ENCODE peak calls at places on chromosome 2, in six cellular contexts. One of them, this sample, is unnamed. For H3F3A, the result is how much of the 10 kb centered on the place peaks cover.

GRCh38 chr2:48601349-48601748 is 16.3 kb upstream of the GTF2A1L start:
- DNase-seq in GM23338: peak
- DNase-seq in PC-9: no peak
- DNase-seq in PC-3: peak
- DNase-seq in neural progenitor cell: peak
- DNase-seq in MM.1S: peak
- DNase-seq in this sample: peak

GRCh38 chr2:37839991-37840390 is 85.1 kb upstream of the RMDN2 start:
- DNase-seq in GM23338: no peak
- DNase-seq in PC-9: no peak
- DNase-seq in PC-3: no peak
- DNase-seq in neural progenitor cell: no peak
- DNase-seq in MM.1S: no peak
- DNase-seq in this sample: no peak

GRCh38 chr2:27583390-27583915 is 611 bp downstream of the ZNF512 start:
- DNase-seq in GM23338: peak
- DNase-seq in PC-9: no peak
- DNase-seq in PC-3: no peak
- DNase-seq in neural progenitor cell: no peak
- DNase-seq in MM.1S: no peak
- DNase-seq in this sample: peak

GRCh38 chr2:174014699-174015070 is 49.5 kb upstream of the SP3 start:
- DNase-seq in GM23338: peak
- DNase-seq in PC-9: no peak
- DNase-seq in PC-3: no peak
- DNase-seq in neural progenitor cell: no peak
- DNase-seq in MM.1S: no peak
- DNase-seq in this sample: peak

GRCh38 chr2:84924173-84925106 is 19.0 kb downstream of the TMSB10 start:
- DNase-seq in GM23338: peak
- DNase-seq in PC-9: no peak
- DNase-seq in PC-3: peak
- DNase-seq in neural progenitor cell: peak
- DNase-seq in MM.1S: peak
- DNase-seq in this sample: peak

GRCh38 chr2:110095994-110096633 is 19.5 kb downstream of the MALL start:
- DNase-seq in GM23338: no peak
- DNase-seq in PC-9: no peak
- DNase-seq in PC-3: no peak
- DNase-seq in neural progenitor cell: no peak
- DNase-seq in MM.1S: no peak
- DNase-seq in this sample: no peak

GRCh38 chr2:57842531-57842930 is 204.1 kb upstream of the VRK2 start:
- DNase-seq in GM23338: no peak
- DNase-seq in PC-9: no peak
- DNase-seq in PC-3: peak
- DNase-seq in neural progenitor cell: no peak
- DNase-seq in MM.1S: no peak
- DNase-seq in this sample: peak

GRCh38 chr2:157420771-157421323 is 23.0 kb downstream of the CYTIP start:
- DNase-seq in GM23338: no peak
- DNase-seq in PC-9: no peak
- DNase-seq in PC-3: no peak
- DNase-seq in neural progenitor cell: no peak
- DNase-seq in MM.1S: no peak
- DNase-seq in this sample: peak

GRCh38 chr2:112664689-112665088 is 18.9 kb downstream of the SLC20A1 start:
- DNase-seq in GM23338: no peak
- DNase-seq in PC-9: no peak
- DNase-seq in PC-3: no peak
- DNase-seq in neural progenitor cell: no peak
- DNase-seq in MM.1S: no peak
- DNase-seq in this sample: no peak
- H3F3A ChIP-seq in GM23338: under half
- H3F3A ChIP-seq in PC-9: half or more
- H3F3A ChIP-seq in PC-3: under half
- H3F3A ChIP-seq in neural progenitor cell: under half
- H3F3A ChIP-seq in MM.1S: under half
- H3F3A ChIP-seq in this sample: half or more

DNA sequence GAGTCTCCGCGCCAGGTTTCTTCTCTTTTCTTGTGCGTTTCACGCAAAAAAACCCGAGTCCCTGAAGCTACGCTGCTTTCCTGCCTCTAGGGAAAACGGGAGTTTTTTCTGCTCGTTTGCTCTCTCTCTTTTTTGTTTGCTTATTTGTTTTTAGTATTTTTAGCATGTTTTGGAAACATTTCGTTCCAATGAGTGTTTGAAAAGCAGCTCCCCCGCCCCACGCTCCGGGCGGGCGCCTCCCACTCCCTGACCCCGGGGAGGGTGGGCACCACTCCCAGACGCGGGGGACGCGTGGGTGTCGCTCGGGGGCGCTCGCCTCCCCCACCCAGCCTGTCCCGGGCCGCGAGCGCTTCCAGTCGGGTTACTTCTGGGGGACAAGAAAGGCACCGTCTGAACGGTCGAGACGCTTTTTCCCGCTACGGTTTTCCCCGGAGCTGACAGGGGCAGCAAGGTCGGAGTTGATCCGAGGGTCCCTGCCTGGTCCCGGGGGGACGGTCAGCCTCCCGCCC is 446 bp upstream of the EFHD1 start:
- DNase-seq in GM23338: peak
- DNase-seq in PC-9: no peak
- DNase-seq in PC-3: peak
- DNase-seq in neural progenitor cell: peak
- DNase-seq in MM.1S: no peak
- DNase-seq in this sample: peak
- TF ChIP-seq EZH2 in GM23338: peak
- TF ChIP-seq EZH2 in PC-9: no peak
- TF ChIP-seq EZH2 in PC-3: no peak
- TF ChIP-seq EZH2 in neural progenitor cell: peak
- TF ChIP-seq EZH2 in MM.1S: no peak
- TF ChIP-seq EZH2 in this sample: peak

GRCh38 chr2:70094171-70094977 is 7.1 kb downstream of the PCBP1 start:
- DNase-seq in GM23338: no peak
- DNase-seq in PC-9: no peak
- DNase-seq in PC-3: no peak
- DNase-seq in neural progenitor cell: no peak
- DNase-seq in MM.1S: no peak
- DNase-seq in this sample: no peak

GRCh38 chr2:70098032-70098431 is 10.8 kb downstream of the PCBP1 start:
- DNase-seq in GM23338: no peak
- DNase-seq in PC-9: no peak
- DNase-seq in PC-3: no peak
- DNase-seq in neural progenitor cell: no peak
- DNase-seq in MM.1S: no peak
- DNase-seq in this sample: no peak

GRCh38 chr2:70094978-70095832 is 7.9 kb downstream of the PCBP1 start:
- DNase-seq in GM23338: no peak
- DNase-seq in PC-9: no peak
- DNase-seq in PC-3: peak
- DNase-seq in neural progenitor cell: no peak
- DNase-seq in MM.1S: peak
- DNase-seq in this sample: peak

GRCh38 chr2:70099270-70099669 is 12.0 kb downstream of the PCBP1 start:
- DNase-seq in GM23338: no peak
- DNase-seq in PC-9: no peak
- DNase-seq in PC-3: no peak
- DNase-seq in neural progenitor cell: no peak
- DNase-seq in MM.1S: no peak
- DNase-seq in this sample: no peak

GRCh38 chr2:70095833-70096670 is 8.8 kb downstream of the PCBP1 start:
- DNase-seq in GM23338: no peak
- DNase-seq in PC-9: no peak
- DNase-seq in PC-3: no peak
- DNase-seq in neural progenitor cell: no peak
- DNase-seq in MM.1S: no peak
- DNase-seq in this sample: no peak
- H3F3A ChIP-seq in GM23338: under half
- H3F3A ChIP-seq in PC-9: under half
- H3F3A ChIP-seq in PC-3: under half
- H3F3A ChIP-seq in neural progenitor cell: under half
- H3F3A ChIP-seq in MM.1S: under half
- H3F3A ChIP-seq in this sample: under half

DNA sequence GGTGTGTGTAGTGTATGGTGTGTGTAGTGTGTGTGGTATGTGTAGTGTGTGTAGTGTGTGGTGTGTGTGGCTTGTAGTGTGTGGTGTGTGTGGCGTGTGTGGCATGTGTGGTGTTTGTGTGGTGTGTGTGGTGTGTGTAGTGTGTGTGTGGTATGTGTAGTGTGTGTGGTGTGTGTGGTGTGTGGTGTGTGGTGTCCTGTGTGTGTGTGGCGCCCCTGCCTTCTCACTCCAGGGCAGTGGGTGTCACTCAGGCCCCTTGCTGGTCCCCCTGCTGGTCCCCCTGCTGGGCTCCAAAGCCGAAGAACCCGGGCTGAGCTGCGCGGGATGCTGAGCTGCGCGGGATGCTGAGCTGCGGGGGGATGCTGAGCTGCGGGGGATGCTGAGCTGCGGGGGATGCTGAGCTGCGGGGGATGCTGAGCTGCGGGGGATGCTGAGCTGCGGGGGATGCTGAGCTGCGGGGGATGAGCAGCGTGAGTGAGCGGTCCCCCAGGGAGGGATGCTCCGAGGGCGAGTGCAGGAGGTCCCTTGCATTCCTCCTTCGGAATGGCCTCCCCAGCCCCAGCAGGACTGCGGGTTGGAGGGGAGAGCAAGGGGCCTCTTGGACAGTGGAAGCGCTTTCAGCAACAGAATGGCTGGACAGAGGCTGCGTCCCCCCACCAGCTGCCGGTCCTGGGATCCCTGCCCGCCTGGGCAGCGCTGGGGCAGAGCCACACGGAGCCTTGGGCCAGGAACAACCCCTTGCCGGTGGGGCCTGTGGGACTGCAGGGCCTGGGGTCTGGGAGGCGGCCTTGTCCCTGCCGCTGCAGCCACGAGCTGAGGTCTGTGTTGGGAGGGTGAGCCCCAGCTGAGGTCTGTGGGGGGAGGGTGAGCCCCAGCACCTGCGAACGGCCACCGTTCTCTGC is 3.3 kb upstream of the RTP5 start:
- DNase-seq in GM23338: peak
- DNase-seq in PC-9: no peak
- DNase-seq in PC-3: no peak
- DNase-seq in neural progenitor cell: peak
- DNase-seq in MM.1S: no peak
- DNase-seq in this sample: peak
- TF ChIP-seq EZH2 in GM23338: no peak
- TF ChIP-seq EZH2 in PC-9: no peak
- TF ChIP-seq EZH2 in PC-3: no peak
- TF ChIP-seq EZH2 in neural progenitor cell: no peak
- TF ChIP-seq EZH2 in MM.1S: no peak
- TF ChIP-seq EZH2 in this sample: no peak

GRCh38 chr2:65367517-65367916 is 64.9 kb downstream of the SPRED2 start:
- DNase-seq in GM23338: no peak
- DNase-seq in PC-9: peak
- DNase-seq in PC-3: peak
- DNase-seq in neural progenitor cell: no peak
- DNase-seq in MM.1S: no peak
- DNase-seq in this sample: peak
- H3F3A ChIP-seq in GM23338: under half
- H3F3A ChIP-seq in PC-9: under half
- H3F3A ChIP-seq in PC-3: under half
- H3F3A ChIP-seq in neural progenitor cell: under half
- H3F3A ChIP-seq in MM.1S: under half
- H3F3A ChIP-seq in this sample: under half

GRCh38 chr2:19361325-19361990 is 3.0 kb upstream of the OSR1 start:
- DNase-seq in GM23338: peak
- DNase-seq in PC-9: no peak
- DNase-seq in PC-3: no peak
- DNase-seq in neural progenitor cell: peak
- DNase-seq in MM.1S: no peak
- DNase-seq in this sample: peak

GRCh38 chr2:19360881-19361321 is 2.5 kb upstream of the OSR1 start:
- DNase-seq in GM23338: peak
- DNase-seq in PC-9: no peak
- DNase-seq in PC-3: no peak
- DNase-seq in neural progenitor cell: peak
- DNase-seq in MM.1S: no peak
- DNase-seq in this sample: no peak

GRCh38 chr2:19363474-19363778 is 5.0 kb upstream of the OSR1 start:
- DNase-seq in GM23338: peak
- DNase-seq in PC-9: no peak
- DNase-seq in PC-3: no peak
- DNase-seq in neural progenitor cell: peak
- DNase-seq in MM.1S: no peak
- DNase-seq in this sample: no peak

GRCh38 chr2:19362652-19363473 is 4.4 kb upstream of the OSR1 start:
- DNase-seq in GM23338: peak
- DNase-seq in PC-9: peak
- DNase-seq in PC-3: peak
- DNase-seq in neural progenitor cell: peak
- DNase-seq in MM.1S: peak
- DNase-seq in this sample: peak

GRCh38 chr2:19362094-19362649 is 3.7 kb upstream of the OSR1 start:
- DNase-seq in GM23338: no peak
- DNase-seq in PC-9: peak
- DNase-seq in PC-3: peak
- DNase-seq in neural progenitor cell: no peak
- DNase-seq in MM.1S: peak
- DNase-seq in this sample: peak
- TF ChIP-seq EZH2 in GM23338: peak
- TF ChIP-seq EZH2 in PC-9: no peak
- TF ChIP-seq EZH2 in PC-3: no peak
- TF ChIP-seq EZH2 in neural progenitor cell: peak
- TF ChIP-seq EZH2 in MM.1S: no peak
- TF ChIP-seq EZH2 in this sample: no peak

GRCh38 chr2:224576098-224576715 is 9.0 kb downstream of the CUL3 start:
- DNase-seq in GM23338: no peak
- DNase-seq in PC-9: no peak
- DNase-seq in PC-3: no peak
- DNase-seq in neural progenitor cell: no peak
- DNase-seq in MM.1S: no peak
- DNase-seq in this sample: no peak
- H3F3A ChIP-seq in GM23338: under half
- H3F3A ChIP-seq in PC-9: under half
- H3F3A ChIP-seq in PC-3: under half
- H3F3A ChIP-seq in neural progenitor cell: under half
- H3F3A ChIP-seq in MM.1S: under half
- H3F3A ChIP-seq in this sample: under half

DNA sequence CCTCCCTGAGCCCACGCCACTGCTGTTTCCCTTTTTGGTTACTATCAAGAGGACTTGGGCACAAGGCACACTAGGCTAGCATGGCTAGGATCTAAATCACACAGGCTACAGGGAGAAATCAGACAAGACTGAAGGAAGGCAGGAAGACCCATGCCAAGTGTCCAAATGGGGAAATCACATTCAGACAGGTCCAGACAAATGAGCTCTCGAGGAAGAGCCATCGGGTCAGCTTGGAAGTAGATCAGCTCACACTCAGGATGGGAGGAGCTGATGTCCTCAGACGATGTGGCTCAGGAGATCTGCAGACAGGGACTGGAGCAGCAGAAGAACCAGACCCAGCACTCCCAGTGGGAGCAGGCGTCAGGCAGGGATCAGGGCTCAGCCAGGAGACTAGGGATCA is 113.2 kb downstream of the COL6A3 start:
- DNase-seq in GM23338: no peak
- DNase-seq in PC-9: no peak
- DNase-seq in PC-3: no peak
- DNase-seq in neural progenitor cell: no peak
- DNase-seq in MM.1S: no peak
- DNase-seq in this sample: no peak
- TF ChIP-seq EZH2 in GM23338: no peak
- TF ChIP-seq EZH2 in PC-9: no peak
- TF ChIP-seq EZH2 in PC-3: no peak
- TF ChIP-seq EZH2 in neural progenitor cell: no peak
- TF ChIP-seq EZH2 in MM.1S: no peak
- TF ChIP-seq EZH2 in this sample: no peak

GRCh38 chr2:101004671-101005325 is 2.7 kb downstream of the RPL31 start:
- DNase-seq in GM23338: no peak
- DNase-seq in PC-9: no peak
- DNase-seq in PC-3: no peak
- DNase-seq in neural progenitor cell: no peak
- DNase-seq in MM.1S: no peak
- DNase-seq in this sample: no peak
- H3F3A ChIP-seq in GM23338: half or more
- H3F3A ChIP-seq in PC-9: half or more
- H3F3A ChIP-seq in PC-3: under half
- H3F3A ChIP-seq in neural progenitor cell: half or more
- H3F3A ChIP-seq in MM.1S: under half
- H3F3A ChIP-seq in this sample: half or more

This sample was measured in GM23248.